ENCODE peak calls at places on chromosome 3, in five cellular contexts. P, V, Q, N and J are unnamed samples.

GRCh38 chr3:13702226-13702820 is 153.4 kb downstream of the FBLN2 start:
- DNase-seq in Q (no peak), V (no peak), P (no peak), N (no peak), J (no peak)

GRCh38 chr3:26712211-26713026 is 89.8 kb downstream of the LRRC3B start:
- DNase-seq in N (no peak), P (no peak), Q (no peak), V (peak), J (no peak)

GRCh38 chr3:129501630-129502029 is 26.8 kb upstream of the RHO start:
- DNase-seq in Q (peak), N (no peak), P (no peak), V (no peak), J (no peak)

GRCh38 chr3:124831631-124832184 is 55.5 kb downstream of the ITGB5 start:
- DNase-seq in P (no peak), Q (no peak), V (no peak), N (no peak), J (no peak)

GRCh38 chr3:155356594-155357370 is 63.3 kb upstream of the STRIT1 start:
- DNase-seq in V (no peak), N (no peak), Q (no peak), P (no peak), J (no peak)

GRCh38 chr3:189588061-189588817 is 43.0 kb upstream of the TP63 start:
- DNase-seq in V (no peak), P (no peak), N (no peak), Q (no peak), J (no peak)

GRCh38 chr3:12822725-12823373 is 18.5 kb downstream of the RPL32 start:
- DNase-seq in V (peak), N (no peak), P (no peak), Q (no peak), J (no peak)

GRCh38 chr3:115111632-115112031 is 35.5 kb downstream of the ZBTB20 start:
- DNase-seq in N (no peak), P (no peak), Q (no peak), V (no peak), J (no peak)

GRCh38 chr3:120160050-120160449 is 65.8 kb upstream of the GSK3B start:
- DNase-seq in P (no peak), N (no peak), V (no peak), Q (no peak), J (no peak)

GRCh38 chr3:112460519-112460918 is 38.8 kb downstream of the BTLA start:
- DNase-seq in P (no peak), Q (no peak), N (no peak), V (no peak), J (no peak)

GRCh38 chr3:29301332-29302011 is 20.6 kb downstream of the RBMS3 start:
- DNase-seq in V (no peak), P (no peak), Q (no peak), N (no peak), J (no peak)